ENCODE peak calls at places on chromosomes 2 and 18, in nine cellular contexts. Y is cardiac muscle cell, F is fibroblast of lung, P is epithelial cell of esophagus, K is kidney epithelial cell, W is mammary epithelial cell, U is A549, I is hepatocyte, J is heart right ventricle. Z is an unnamed sample.

GRCh38 chr2:481388-481787 is 193.5 kb upstream of the ALKAL2 start:
- DNase-seq in Y (no peak), F (no peak), P (no peak), K (no peak), W (no peak), U (no peak), I (no peak), J (no peak), Z (no peak)

GRCh38 chr2:154565433-154565832 is 133.1 kb upstream of the KCNJ3 start:
- DNase-seq in Y (no peak), F (no peak), P (no peak), K (no peak), W (no peak), U (no peak), I (no peak), J (no peak), Z (no peak)

GRCh38 chr18:2827076-2827475 is 19.7 kb upstream of the EMILIN2 start:
- DNase-seq in Y (peak), F (no peak), P (no peak), K (no peak), W (no peak), U (no peak), I (no peak), J (no peak), Z (peak)

GRCh38 chr18:46196627-46197243 is 92.5 kb downstream of the HAUS1 start:
- DNase-seq in Y (no peak), F (peak), P (no peak), K (no peak), W (no peak), U (no peak), I (no peak), J (no peak), Z (no peak)

GRCh38 chr2:162750033-162750432 is 88.5 kb downstream of the KCNH7 start:
- DNase-seq in Y (no peak), F (no peak), P (no peak), K (no peak), W (no peak), U (no peak), I (peak), J (no peak), Z (no peak)

GRCh38 chr2:174004900-174005605 is 39.9 kb upstream of the SP3 start:
- DNase-seq in Y (peak), F (peak), P (peak), K (no peak), W (peak), U (no peak), I (peak), J (peak), Z (peak)

GRCh38 chr2:230847883-230848388 is 16.8 kb upstream of the ITM2C start:
- DNase-seq in Y (peak), F (peak), P (peak), K (peak), W (peak), U (peak), I (peak), J (peak), Z (peak)

GRCh38 chr2:23546913-23547312 is 161.9 kb downstream of the KLHL29 start:
- DNase-seq in Y (no peak), F (no peak), P (no peak), K (no peak), W (no peak), U (no peak), I (no peak), J (no peak), Z (no peak)

GRCh38 chr2:129758461-129759185 is 220.8 kb upstream of the RAB6C start:
- DNase-seq in Y (peak), F (no peak), P (no peak), K (no peak), W (no peak), U (no peak), I (no peak), J (peak), Z (no peak)

GRCh38 chr2:181430406-181431199 is 26.6 kb upstream of the ITGA4 start:
- DNase-seq in Y (peak), F (peak), P (peak), K (no peak), W (peak), U (no peak), I (no peak), J (no peak), Z (peak)

GRCh38 chr2:233498126-233498525 is 68.5 kb downstream of the USP40 start:
- DNase-seq in Y (no peak), F (no peak), P (no peak), K (no peak), W (no peak), U (no peak), I (no peak), J (no peak), Z (no peak)

GRCh38 chr18:50284226-50284885 is 3.0 kb upstream of the MBD1 start:
- DNase-seq in Y (no peak), F (peak), P (peak), K (no peak), W (peak), U (no peak), I (no peak), J (no peak), Z (peak)

GRCh38 chr18:392926-393325 is 107.6 kb downstream of the COLEC12 start:
- DNase-seq in Y (peak), F (peak), P (no peak), K (no peak), W (no peak), U (no peak), I (no peak), J (peak), Z (peak)

GRCh38 chr2:208872591-208872990 is 466.0 kb downstream of the PTH2R start:
- DNase-seq in Y (no peak), F (no peak), P (peak), K (no peak), W (peak), U (no peak), I (no peak), J (no peak), Z (no peak)

GRCh38 chr2:20411361-20411894 is 35.4 kb upstream of the RHOB start:
- DNase-seq in Y (peak), F (peak), P (peak), K (no peak), W (peak), U (peak), I (peak), J (peak), Z (peak)

GRCh38 chr2:176415946-176416499 is 146.8 kb downstream of the MTX2 start:
- DNase-seq in Y (no peak), F (no peak), P (no peak), K (no peak), W (no peak), U (no peak), I (peak), J (no peak), Z (no peak)

GRCh38 chr2:222319576-222320440 is 21.0 kb upstream of the PAX3 start:
- DNase-seq in Y (peak), F (peak), P (peak), K (no peak), W (peak), U (no peak), I (peak), J (no peak), Z (no peak)

GRCh38 chr2:45643543-45644542 is 7.6 kb upstream of the PRKCE start:
- DNase-seq in Y (peak), F (peak), P (peak), K (no peak), W (peak), U (peak), I (peak), J (peak), Z (peak)

GRCh38 chr2:43425659-43426058 is 170.2 kb downstream of the THADA start:
- DNase-seq in Y (no peak), F (no peak), P (no peak), K (no peak), W (no peak), U (no peak), I (no peak), J (no peak), Z (no peak)

GRCh38 chr2:27636766-27637165 is 7.9 kb downstream of the GPN1 start:
- DNase-seq in Y (no peak), F (no peak), P (peak), K (no peak), W (peak), U (no peak), I (no peak), J (no peak), Z (no peak)

GRCh38 chr2:67613227-67613626 is 216.1 kb downstream of the ETAA1 start:
- DNase-seq in Y (no peak), F (no peak), P (no peak), K (no peak), W (no peak), U (no peak), I (no peak), J (no peak), Z (no peak)

GRCh38 chr2:58157754-58158153 is 83.4 kb downstream of the FANCL start:
- DNase-seq in Y (no peak), F (peak), P (no peak), K (no peak), W (no peak), U (no peak), I (no peak), J (no peak), Z (no peak)

GRCh38 chr2:33363599-33364300 is 112.7 kb upstream of the RASGRP3 start:
- DNase-seq in Y (peak), F (peak), P (peak), K (no peak), W (no peak), U (no peak), I (no peak), J (no peak), Z (peak)

GRCh38 chr2:232141591-232141990 is 180.1 kb downstream of the DIS3L2 start:
- DNase-seq in Y (no peak), F (no peak), P (no peak), K (no peak), W (no peak), U (no peak), I (no peak), J (no peak), Z (no peak)
- H3K4me3 ChIP-seq in Y (no peak), F (no peak), P (no peak), K (no peak), W (no peak), U (no peak), I (no peak), J (no peak), Z (no peak)

GRCh38 chr2:29195796-29196195 is 80.6 kb downstream of the CLIP4 start:
- DNase-seq in Y (no peak), F (peak), P (no peak), K (no peak), W (no peak), U (no peak), I (no peak), J (no peak), Z (no peak)

GRCh38 chr2:29192526-29192925 is 77.3 kb downstream of the CLIP4 start:
- DNase-seq in Y (peak), F (peak), P (no peak), K (no peak), W (no peak), U (no peak), I (no peak), J (no peak), Z (peak)

GRCh38 chr2:29193111-29193510 is 77.9 kb downstream of the CLIP4 start:
- DNase-seq in Y (no peak), F (no peak), P (no peak), K (no peak), W (no peak), U (no peak), I (no peak), J (no peak), Z (no peak)

GRCh38 chr2:29193681-29194080 is 78.5 kb downstream of the CLIP4 start:
- DNase-seq in Y (no peak), F (no peak), P (no peak), K (no peak), W (no peak), U (no peak), I (no peak), J (no peak), Z (no peak)

GRCh38 chr2:29196792-29197788 is 81.9 kb downstream of the CLIP4 start:
- DNase-seq in Y (peak), F (peak), P (peak), K (peak), W (peak), U (peak), I (peak), J (peak), Z (peak)
- TF ChIP-seq CTCF in Y (peak), F (peak), P (peak), K (peak), W (peak), U (peak), I (peak), J (peak), Z (peak)

GRCh38 chr2:9570182-9571060 is 14.8 kb upstream of the ADAM17 start:
- DNase-seq in Y (peak), F (peak), P (no peak), K (no peak), W (no peak), U (no peak), I (no peak), J (no peak), Z (peak)

GRCh38 chr2:9560628-9561027 is 5.0 kb upstream of the ADAM17 start:
- DNase-seq in Y (no peak), F (peak), P (no peak), K (no peak), W (no peak), U (no peak), I (no peak), J (no peak), Z (no peak)

DNA sequence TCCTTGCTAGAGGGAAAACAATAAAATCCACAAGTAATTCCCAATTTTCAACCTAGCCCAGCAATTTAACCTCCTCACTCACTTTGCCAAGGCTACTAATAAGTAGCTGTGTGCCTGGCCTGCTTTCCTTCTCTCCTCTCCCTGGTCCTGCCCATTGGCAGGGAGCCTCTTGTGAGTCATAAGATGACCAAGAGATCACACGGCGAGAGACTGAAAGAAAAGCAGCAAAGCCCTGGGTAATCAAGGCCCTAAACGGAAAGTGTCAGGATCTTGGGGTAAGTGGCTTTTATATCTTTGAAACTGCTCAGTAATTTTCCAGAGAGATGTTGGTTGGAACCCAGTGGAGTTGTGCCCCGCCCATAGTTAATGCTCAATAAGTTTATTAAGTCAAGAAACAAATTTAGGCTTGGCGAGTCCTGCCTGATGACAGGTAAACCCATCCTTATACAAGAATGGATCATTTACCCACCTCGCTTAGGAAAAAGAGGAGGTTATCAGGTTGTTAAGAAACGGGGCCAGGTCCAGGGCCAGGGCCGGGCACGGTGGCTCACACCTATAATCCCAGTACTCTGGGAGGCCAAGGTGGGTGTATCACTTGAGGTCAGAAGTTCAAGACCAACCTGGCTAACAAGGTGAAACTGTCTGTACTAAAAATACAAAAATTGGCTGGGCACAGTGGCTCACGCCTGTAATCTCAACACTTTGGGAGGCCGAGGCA is 10.0 kb upstream of the ADAM17 start:
- DNase-seq in Y (peak), F (peak), P (peak), K (peak), W (peak), U (peak), I (peak), J (peak), Z (peak)
- H3K4me3 ChIP-seq in Y (no peak), F (peak), P (no peak), K (no peak), W (no peak), U (peak), I (no peak), J (peak), Z (no peak)

GRCh38 chr2:108069515-108070310 is 83.4 kb downstream of the SLC5A7 start:
- DNase-seq in Y (no peak), F (no peak), P (no peak), K (no peak), W (no peak), U (peak), I (no peak), J (no peak), Z (no peak)
- TF ChIP-seq CTCF in Y (no peak), F (no peak), P (peak), K (no peak), W (no peak), U (no peak), I (no peak), J (no peak), Z (no peak)

GRCh38 chr2:64327510-64328414 is 126.2 kb upstream of the LGALSL start:
- DNase-seq in Y (peak), F (peak), P (peak), K (no peak), W (no peak), U (no peak), I (peak), J (peak), Z (peak)
- H3K4me3 ChIP-seq in Y (no peak), F (no peak), P (no peak), K (no peak), W (no peak), U (no peak), I (no peak), J (peak), Z (no peak)

GRCh38 chr2:126620302-126620701 is 35.7 kb upstream of the GYPC start:
- DNase-seq in Y (no peak), F (no peak), P (no peak), K (no peak), W (no peak), U (no peak), I (no peak), J (no peak), Z (no peak)

GRCh38 chr2:126616606-126617069 is 39.3 kb upstream of the GYPC start:
- DNase-seq in Y (no peak), F (no peak), P (no peak), K (no peak), W (no peak), U (no peak), I (no peak), J (no peak), Z (no peak)

GRCh38 chr2:126614529-126615279 is 41.3 kb upstream of the GYPC start:
- DNase-seq in Y (peak), F (no peak), P (no peak), K (no peak), W (no peak), U (no peak), I (no peak), J (no peak), Z (peak)
- TF ChIP-seq CTCF in Y (peak), F (no peak), P (no peak), K (no peak), W (no peak), U (no peak), I (no peak), J (no peak), Z (no peak)

GRCh38 chr2:150475479-150476212 is 11.8 kb downstream of the RND3 start:
- DNase-seq in Y (no peak), F (no peak), P (peak), K (no peak), W (no peak), U (no peak), I (no peak), J (no peak), Z (no peak)

GRCh38 chr2:150477347-150477746 is 10.1 kb downstream of the RND3 start:
- DNase-seq in Y (no peak), F (peak), P (peak), K (no peak), W (no peak), U (no peak), I (peak), J (no peak), Z (no peak)

GRCh38 chr2:150476809-150477302 is 10.6 kb downstream of the RND3 start:
- DNase-seq in Y (no peak), F (no peak), P (peak), K (no peak), W (no peak), U (no peak), I (no peak), J (no peak), Z (no peak)

GRCh38 chr2:150474326-150475074 is 13.0 kb downstream of the RND3 start:
- DNase-seq in Y (no peak), F (no peak), P (no peak), K (no peak), W (no peak), U (no peak), I (no peak), J (no peak), Z (no peak)

GRCh38 chr2:150476213-150476740 is 11.2 kb downstream of the RND3 start:
- DNase-seq in Y (no peak), F (no peak), P (peak), K (no peak), W (no peak), U (no peak), I (no peak), J (no peak), Z (peak)
- H3K4me3 ChIP-seq in Y (no peak), F (peak), P (no peak), K (no peak), W (no peak), U (no peak), I (no peak), J (no peak), Z (no peak)

GRCh38 chr2:60819155-60819862 is 62.1 kb upstream of the REL start:
- DNase-seq in Y (no peak), F (no peak), P (no peak), K (no peak), W (no peak), U (no peak), I (no peak), J (no peak), Z (no peak)

GRCh38 chr2:60820416-60821132 is 60.8 kb upstream of the REL start:
- DNase-seq in Y (no peak), F (no peak), P (no peak), K (no peak), W (no peak), U (no peak), I (no peak), J (no peak), Z (no peak)

GRCh38 chr2:60819936-60820335 is 61.4 kb upstream of the REL start:
- DNase-seq in Y (no peak), F (no peak), P (no peak), K (no peak), W (no peak), U (no peak), I (no peak), J (no peak), Z (no peak)

GRCh38 chr2:60821133-60821469 is 60.3 kb upstream of the REL start:
- DNase-seq in Y (no peak), F (no peak), P (no peak), K (no peak), W (no peak), U (no peak), I (no peak), J (no peak), Z (no peak)

DNA sequence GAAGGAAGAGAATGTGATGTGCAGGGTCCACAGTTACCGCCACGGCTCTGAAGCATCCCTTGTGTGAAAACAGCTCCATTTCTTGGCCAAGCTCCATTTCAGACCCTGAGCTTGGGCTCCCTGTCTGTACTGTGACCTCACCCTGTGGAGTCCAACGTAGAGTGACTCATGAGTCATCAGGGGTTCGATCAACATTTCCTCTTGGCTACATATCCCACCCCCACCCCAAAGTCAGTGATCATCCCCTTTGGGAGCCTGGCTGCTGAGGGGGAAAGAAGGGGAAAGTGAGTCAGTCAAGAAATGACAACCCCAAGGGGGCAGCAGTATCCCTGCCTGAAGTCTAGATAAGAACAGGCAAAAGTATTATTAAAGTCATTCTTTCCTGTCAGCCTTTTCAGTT is 62.2 kb downstream of the PAPOLG start:
- DNase-seq in Y (peak), F (no peak), P (peak), K (no peak), W (no peak), U (no peak), I (no peak), J (no peak), Z (peak)
- TF ChIP-seq CTCF in Y (peak), F (no peak), P (peak), K (peak), W (peak), U (peak), I (no peak), J (no peak), Z (peak)

GRCh38 chr2:144248350-144249034 is 271.4 kb downstream of the ZEB2 start:
- DNase-seq in Y (no peak), F (no peak), P (no peak), K (no peak), W (no peak), U (no peak), I (no peak), J (no peak), Z (no peak)

GRCh38 chr2:144253743-144254142 is 266.2 kb downstream of the ZEB2 start:
- DNase-seq in Y (no peak), F (no peak), P (no peak), K (no peak), W (no peak), U (no peak), I (no peak), J (no peak), Z (no peak)

GRCh38 chr2:144252694-144253093 is 267.2 kb downstream of the ZEB2 start:
- DNase-seq in Y (no peak), F (no peak), P (no peak), K (no peak), W (no peak), U (no peak), I (no peak), J (no peak), Z (no peak)

GRCh38 chr2:144244938-144245337 is 275.0 kb downstream of the ZEB2 start:
- DNase-seq in Y (no peak), F (no peak), P (no peak), K (no peak), W (no peak), U (no peak), I (no peak), J (no peak), Z (no peak)

GRCh38 chr2:144249035-144249637 is 270.8 kb downstream of the ZEB2 start:
- DNase-seq in Y (no peak), F (no peak), P (no peak), K (no peak), W (no peak), U (no peak), I (no peak), J (no peak), Z (peak)
- H3K4me3 ChIP-seq in Y (no peak), F (no peak), P (no peak), K (no peak), W (no peak), U (no peak), I (no peak), J (no peak), Z (no peak)

Z was measured in cardiac fibroblast.